ENCODE peak calls at places on chromosome 14, in six cellular contexts. T is stomach, R is sigmoid colon, Y is SK-N-SH, U is A549, F is ovary. V is an unnamed sample.

GRCh38 chr14:67562025-67562775 is 29.1 kb downstream of the PLEKHH1 start:
- DNase-seq in T (no peak), R (peak; percentile 26), Y (no peak), U (no peak), F (no peak), V (no peak)

GRCh38 chr14:56905282-56905681 is 95.0 kb upstream of the OTX2 start:
- DNase-seq in T (no peak), R (no peak), Y (no peak), U (no peak), F (no peak), V (no peak)

GRCh38 chr14:51430079-51430478 is 190.0 kb downstream of the TMX1 start:
- DNase-seq in T (no peak), R (no peak), Y (no peak), U (no peak), F (no peak), V (no peak)

GRCh38 chr14:39419272-39419671 is 13.0 kb downstream of the FBXO33 start:
- DNase-seq in T (no peak), R (no peak), Y (peak; percentile 6), U (no peak), F (no peak), V (no peak)

GRCh38 chr14:37843969-37844607 is 248.7 kb downstream of the TTC6 start:
- DNase-seq in T (no peak), R (no peak), Y (no peak), U (no peak), F (no peak), V (no peak)

GRCh38 chr14:72904840-72905561 is 11.1 kb upstream of the DPF3 start:
- DNase-seq in T (peak; percentile 59), R (peak; percentile 79), Y (peak; percentile 65), U (peak; percentile 73), F (peak; percentile 82), V (peak; percentile 74)

GRCh38 chr14:30223966-30224365 is 296.3 kb upstream of the PRKD1 start:
- DNase-seq in T (peak; percentile 83), R (no peak), Y (no peak), U (no peak), F (no peak), V (no peak)

GRCh38 chr14:101991336-101991735 is 27.0 kb downstream of the DYNC1H1 start:
- DNase-seq in T (no peak), R (no peak), Y (no peak), U (no peak), F (no peak), V (no peak)

GRCh38 chr14:61601923-61602732 is 93.2 kb upstream of the HIF1A start:
- DNase-seq in T (no peak), R (no peak), Y (no peak), U (no peak), F (no peak), V (no peak)

GRCh38 chr14:59777006-59777579 is 93.5 kb downstream of the RTN1 start:
- DNase-seq in T (no peak), R (no peak), Y (no peak), U (no peak), F (no peak), V (no peak)

GRCh38 chr14:73463411-73463810 is 5.1 kb upstream of the NUMB start:
- DNase-seq in T (peak; percentile 33), R (peak; percentile 75), Y (no peak), U (no peak), F (peak; percentile 29), V (no peak)

GRCh38 chr14:91835920-91836843 is 31.2 kb downstream of the TC2N start:
- DNase-seq in T (peak; percentile 96), R (peak; percentile 91), Y (peak; percentile 33), U (peak; percentile 48), F (peak; percentile 85), V (no peak)

GRCh38 chr14:50524731-50525510 is 7.4 kb downstream of the MAP4K5 start:
- DNase-seq in T (no peak), R (no peak), Y (no peak), U (no peak), F (no peak), V (no peak)

GRCh38 chr14:91332448-91333059 is 85.1 kb downstream of the CCDC88C start:
- DNase-seq in T (peak; percentile 60), R (no peak), Y (no peak), U (no peak), F (no peak), V (no peak)

GRCh38 chr14:60563113-60563512 is 54.2 kb downstream of the SIX6 start:
- DNase-seq in T (no peak), R (no peak), Y (no peak), U (no peak), F (no peak), V (no peak)

GRCh38 chr14:65434216-65434850 is 21.8 kb downstream of the FUT8 start:
- DNase-seq in T (no peak), R (no peak), Y (no peak), U (no peak), F (no peak), V (no peak)

GRCh38 chr14:32932302-32932920 is 6.3 kb upstream of the NPAS3 start:
- DNase-seq in T (no peak), R (no peak), Y (no peak), U (no peak), F (no peak), V (no peak)

GRCh38 chr14:50340945-50341344 is 28.8 kb downstream of the DMAC2L start:
- DNase-seq in T (no peak), R (no peak), Y (peak; percentile 32), U (no peak), F (no peak), V (no peak)

GRCh38 chr14:99995700-99996356 is 69.4 kb upstream of the EVL start:
- DNase-seq in T (peak; percentile 77), R (peak; percentile 71), Y (peak; percentile 42), U (peak; percentile 77), F (peak; percentile 42), V (peak; percentile 38)

GRCh38 chr14:100591453-100592371 is 4.5 kb upstream of the BEGAIN start:
- DNase-seq in T (no peak), R (peak; percentile 50), Y (peak; percentile 17), U (no peak), F (peak; percentile 6), V (no peak)

GRCh38 chr14:77307099-77307496 is 13.6 kb downstream of the POMT2 start:
- DNase-seq in T (no peak), R (no peak), Y (peak; percentile 26), U (no peak), F (no peak), V (no peak)

DNA sequence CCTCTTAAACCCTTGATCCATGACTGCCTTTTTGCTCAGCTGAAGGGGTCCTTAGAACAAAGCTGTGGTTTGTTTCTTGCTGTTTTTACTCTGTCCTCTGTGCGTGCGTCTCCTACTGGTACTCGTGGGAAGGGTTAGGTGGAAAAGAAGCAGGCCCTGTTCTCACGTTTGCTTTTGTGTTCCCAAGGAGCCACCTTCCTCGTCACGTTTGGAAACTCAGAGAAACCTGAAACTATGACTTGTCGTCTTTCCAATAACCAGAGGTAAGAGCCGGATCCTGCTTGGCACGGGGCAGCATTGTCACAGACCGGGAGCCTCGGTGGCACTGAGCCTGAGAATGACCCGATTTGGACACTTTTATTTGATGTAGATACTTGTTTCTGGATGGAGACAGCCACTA is 13.1 kb downstream of the ZFYVE21 start:
- DNase-seq in T (peak; percentile 69), R (no peak), Y (no peak), U (no peak), F (no peak), V (no peak)
- H3K27ac ChIP-seq in T (peak overlapping the region; percentile 40), R (no peak overlapping the region), Y (no peak overlapping the region), U (no peak overlapping the region), F (no peak overlapping the region), V (no peak overlapping the region)

GRCh38 chr14:89307409-89307808 is 109.6 kb downstream of the FOXN3 start:
- DNase-seq in T (no peak), R (no peak), Y (no peak), U (no peak), F (no peak), V (no peak)
- H3K4me3 ChIP-seq in T (no peak overlapping the region), R (no peak overlapping the region), Y (no peak overlapping the region), U (no peak overlapping the region), F (no peak overlapping the region), V (no peak overlapping the region)

GRCh38 chr14:24135834-24136683 is at the start of gene PSME1:
- DNase-seq in T (peak; percentile 97), R (peak; percentile 97), Y (peak; percentile 98), U (peak; percentile 81), F (peak; percentile 95), V (peak; percentile 88)
- TF ChIP-seq EP300 in T (no peak), R (no peak), Y (no peak), U (no peak), F (no peak), V (peak; percentile 90)

GRCh38 chr14:75982724-75983358 is 1.0 kb upstream of the TGFB3 start:
- DNase-seq in T (no peak), R (peak; percentile 90), Y (no peak), U (peak; percentile 74), F (peak; percentile 74), V (peak; percentile 27)
- H3K27ac ChIP-seq in T (peak overlapping the region; percentile 96), R (peak overlapping the region; percentile 99), Y (no peak overlapping the region), U (peak overlapping the region; percentile 83), F (peak overlapping the region; percentile 95), V (peak overlapping the region; percentile 93)

DNA sequence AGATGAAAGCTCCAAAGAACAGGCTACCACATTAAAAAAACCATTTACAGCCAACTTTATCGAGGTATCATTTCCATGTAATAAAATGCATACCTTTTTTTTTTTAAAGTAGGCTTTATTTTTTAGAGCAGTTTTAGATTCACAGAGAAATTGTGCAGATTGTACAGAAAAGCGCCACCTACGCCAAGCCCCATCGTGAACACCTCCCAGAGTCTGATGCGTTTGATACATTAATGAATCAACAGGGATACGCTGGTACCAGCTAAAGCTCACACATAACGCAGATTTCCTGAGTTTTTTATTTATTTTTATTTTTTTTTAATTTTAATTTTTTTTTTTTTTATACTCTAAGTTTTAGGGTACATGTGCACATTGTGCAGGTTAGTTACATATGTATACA is 129.9 kb downstream of the KIF26A start:
- DNase-seq in T (no peak), R (no peak), Y (no peak), U (no peak), F (peak; percentile 3), V (no peak)
- H3K4me3 ChIP-seq in T (no peak overlapping the region), R (no peak overlapping the region), Y (no peak overlapping the region), U (no peak overlapping the region), F (no peak overlapping the region), V (no peak overlapping the region)

GRCh38 chr14:89955418-89956293 is at the start of gene TDP1:
- DNase-seq in T (peak; percentile 99), R (peak; percentile 97), Y (peak; percentile 97), U (peak; percentile 81), F (peak; percentile 96), V (peak; percentile 85)
- TF ChIP-seq EP300 in T (no peak), R (no peak), Y (no peak), U (no peak), F (no peak), V (peak; percentile 86)

GRCh38 chr14:64412237-64412636 is 24.1 kb downstream of the MTHFD1 start:
- DNase-seq in T (no peak), R (no peak), Y (no peak), U (no peak), F (no peak), V (no peak)

GRCh38 chr14:64407329-64407728 is 19.2 kb downstream of the MTHFD1 start:
- DNase-seq in T (no peak), R (no peak), Y (no peak), U (no peak), F (no peak), V (no peak)

GRCh38 chr14:64411001-64411400 is 22.8 kb downstream of the MTHFD1 start:
- DNase-seq in T (no peak), R (no peak), Y (no peak), U (no peak), F (no peak), V (no peak)

GRCh38 chr14:64410084-64410774 is 22.1 kb downstream of the MTHFD1 start:
- DNase-seq in T (no peak), R (no peak), Y (no peak), U (no peak), F (no peak), V (no peak)

GRCh38 chr14:64409509-64409908 is 21.4 kb downstream of the MTHFD1 start:
- DNase-seq in T (no peak), R (no peak), Y (no peak), U (no peak), F (no peak), V (no peak)
- H3K27ac ChIP-seq in T (no peak overlapping the region), R (no peak overlapping the region), Y (no peak overlapping the region), U (peak overlapping the region; percentile 83), F (no peak overlapping the region), V (no peak overlapping the region)